ENCODE peak calls at places on chromosomes 16 and 17, in nine cellular contexts. One of them, this sample, is unnamed.

GRCh38 chr16:75062135-75062943 is 54.2 kb downstream of the LDHD start:
- DNase-seq in tibial nerve: no peak
- DNase-seq in neural crest cell: no peak
- DNase-seq in GM06990: no peak
- DNase-seq in thoracic aorta: no peak
- DNase-seq in adrenal gland: peak; percentile 45
- DNase-seq in AG04450: no peak
- DNase-seq in uterus: peak; percentile 55
- DNase-seq in progenitor cell of endocrine pancreas: no peak
- DNase-seq in this sample: no peak

GRCh38 chr16:86566966-86567700 is 504 bp downstream of the FOXC2 start:
- DNase-seq in thoracic aorta: no peak
- DNase-seq in adrenal gland: no peak
- DNase-seq in tibial nerve: no peak
- DNase-seq in uterus: no peak
- DNase-seq in AG04450: no peak
- DNase-seq in progenitor cell of endocrine pancreas: no peak
- DNase-seq in GM06990: no peak
- DNase-seq in neural crest cell: no peak
- DNase-seq in this sample: no peak

GRCh38 chr16:56815721-56816120 is 49.3 kb upstream of the SLC12A3 start:
- DNase-seq in tibial nerve: no peak
- DNase-seq in uterus: no peak
- DNase-seq in GM06990: no peak
- DNase-seq in thoracic aorta: no peak
- DNase-seq in adrenal gland: no peak
- DNase-seq in AG04450: no peak
- DNase-seq in neural crest cell: no peak
- DNase-seq in progenitor cell of endocrine pancreas: no peak
- DNase-seq in this sample: no peak

GRCh38 chr17:39573447-39574298 is 34.0 kb downstream of the NEUROD2 start:
- DNase-seq in neural crest cell: peak; percentile 59
- DNase-seq in GM06990: peak; percentile 40
- DNase-seq in uterus: peak; percentile 73
- DNase-seq in AG04450: no peak
- DNase-seq in adrenal gland: peak; percentile 77
- DNase-seq in progenitor cell of endocrine pancreas: peak; percentile 33
- DNase-seq in tibial nerve: peak; percentile 33
- DNase-seq in thoracic aorta: no peak
- DNase-seq in this sample: no peak

GRCh38 chr16:15775209-15775608 is 81.6 kb downstream of the MYH11 start:
- DNase-seq in thoracic aorta: no peak
- DNase-seq in AG04450: no peak
- DNase-seq in adrenal gland: no peak
- DNase-seq in progenitor cell of endocrine pancreas: no peak
- DNase-seq in tibial nerve: no peak
- DNase-seq in GM06990: no peak
- DNase-seq in uterus: no peak
- DNase-seq in neural crest cell: no peak
- DNase-seq in this sample: no peak

GRCh38 chr17:72100445-72100844 is 20.4 kb upstream of the SOX9 start:
- DNase-seq in progenitor cell of endocrine pancreas: no peak
- DNase-seq in tibial nerve: no peak
- DNase-seq in GM06990: no peak
- DNase-seq in AG04450: no peak
- DNase-seq in uterus: no peak
- DNase-seq in neural crest cell: no peak
- DNase-seq in thoracic aorta: no peak
- DNase-seq in adrenal gland: no peak
- DNase-seq in this sample: no peak

GRCh38 chr17:52030096-52030495 is 128.4 kb downstream of the CA10 start:
- DNase-seq in AG04450: no peak
- DNase-seq in tibial nerve: no peak
- DNase-seq in thoracic aorta: no peak
- DNase-seq in progenitor cell of endocrine pancreas: no peak
- DNase-seq in adrenal gland: no peak
- DNase-seq in uterus: no peak
- DNase-seq in GM06990: no peak
- DNase-seq in neural crest cell: no peak
- DNase-seq in this sample: no peak

GRCh38 chr17:7903154-7904103 is 12.7 kb downstream of the RNF227 start:
- DNase-seq in GM06990: no peak
- DNase-seq in adrenal gland: peak; percentile 56
- DNase-seq in neural crest cell: no peak
- DNase-seq in tibial nerve: no peak
- DNase-seq in uterus: no peak
- DNase-seq in progenitor cell of endocrine pancreas: no peak
- DNase-seq in thoracic aorta: no peak
- DNase-seq in AG04450: no peak
- DNase-seq in this sample: no peak

GRCh38 chr17:56902350-56902749 is 11.5 kb downstream of the TRIM25 start:
- DNase-seq in progenitor cell of endocrine pancreas: no peak
- DNase-seq in GM06990: no peak
- DNase-seq in AG04450: no peak
- DNase-seq in thoracic aorta: no peak
- DNase-seq in neural crest cell: no peak
- DNase-seq in adrenal gland: no peak
- DNase-seq in uterus: no peak
- DNase-seq in tibial nerve: no peak
- DNase-seq in this sample: no peak

DNA sequence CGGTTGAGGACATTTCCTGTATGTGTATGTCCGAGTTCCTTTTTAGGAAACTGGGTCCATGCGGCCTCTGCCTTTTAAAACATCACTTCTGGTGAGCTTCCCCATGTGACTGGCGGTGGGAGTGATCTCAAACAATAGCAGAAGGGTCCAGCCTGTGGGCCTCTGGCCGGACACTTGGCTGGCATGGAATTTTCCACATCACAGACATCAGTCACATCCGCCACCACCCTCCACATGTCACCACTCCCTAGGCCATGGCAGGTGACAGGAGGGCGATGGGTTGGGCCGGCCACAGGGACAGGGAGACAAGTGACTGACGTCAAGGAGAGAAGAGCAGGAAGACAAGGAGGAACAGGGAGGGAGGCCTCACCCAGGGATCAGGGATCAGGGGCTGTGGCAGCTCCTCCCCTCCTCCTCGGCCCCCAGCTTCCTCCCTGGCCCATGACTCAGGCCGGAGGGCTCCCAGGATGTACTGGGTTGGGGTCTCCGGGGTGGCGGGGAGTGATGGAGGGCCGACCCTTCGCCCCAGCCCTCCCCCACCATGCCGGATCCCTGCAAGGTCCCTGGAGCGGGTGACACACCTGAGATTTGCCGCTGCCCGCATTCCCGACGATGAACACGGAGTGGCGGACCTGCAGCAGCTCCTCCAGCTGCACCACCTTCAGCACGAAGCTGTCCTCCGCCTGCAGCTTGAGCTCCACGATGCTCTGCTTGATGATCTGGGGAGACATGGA is 83.6 kb downstream of the DNAH17 start:
- DNase-seq in tibial nerve: peak; percentile 7
- DNase-seq in neural crest cell: no peak
- DNase-seq in progenitor cell of endocrine pancreas: no peak
- DNase-seq in AG04450: no peak
- DNase-seq in GM06990: no peak
- DNase-seq in thoracic aorta: no peak
- DNase-seq in adrenal gland: no peak
- DNase-seq in uterus: no peak
- DNase-seq in this sample: no peak
- TF ChIP-seq CTCF in tibial nerve: no peak
- TF ChIP-seq CTCF in neural crest cell: no peak
- TF ChIP-seq CTCF in progenitor cell of endocrine pancreas: no peak
- TF ChIP-seq CTCF in AG04450: no peak
- TF ChIP-seq CTCF in GM06990: no peak
- TF ChIP-seq CTCF in thoracic aorta: no peak
- TF ChIP-seq CTCF in adrenal gland: no peak
- TF ChIP-seq CTCF in uterus: no peak
- TF ChIP-seq CTCF in this sample: no peak

GRCh38 chr16:64975821-64976220 is 146.0 kb downstream of the CDH11 start:
- DNase-seq in thoracic aorta: no peak
- DNase-seq in neural crest cell: no peak
- DNase-seq in adrenal gland: no peak
- DNase-seq in uterus: no peak
- DNase-seq in GM06990: no peak
- DNase-seq in tibial nerve: no peak
- DNase-seq in AG04450: no peak
- DNase-seq in progenitor cell of endocrine pancreas: no peak
- DNase-seq in this sample: no peak
- TF ChIP-seq CTCF in thoracic aorta: no peak
- TF ChIP-seq CTCF in neural crest cell: no peak
- TF ChIP-seq CTCF in adrenal gland: no peak
- TF ChIP-seq CTCF in uterus: no peak
- TF ChIP-seq CTCF in GM06990: no peak
- TF ChIP-seq CTCF in tibial nerve: no peak
- TF ChIP-seq CTCF in AG04450: no peak
- TF ChIP-seq CTCF in progenitor cell of endocrine pancreas: no peak
- TF ChIP-seq CTCF in this sample: no peak

DNA sequence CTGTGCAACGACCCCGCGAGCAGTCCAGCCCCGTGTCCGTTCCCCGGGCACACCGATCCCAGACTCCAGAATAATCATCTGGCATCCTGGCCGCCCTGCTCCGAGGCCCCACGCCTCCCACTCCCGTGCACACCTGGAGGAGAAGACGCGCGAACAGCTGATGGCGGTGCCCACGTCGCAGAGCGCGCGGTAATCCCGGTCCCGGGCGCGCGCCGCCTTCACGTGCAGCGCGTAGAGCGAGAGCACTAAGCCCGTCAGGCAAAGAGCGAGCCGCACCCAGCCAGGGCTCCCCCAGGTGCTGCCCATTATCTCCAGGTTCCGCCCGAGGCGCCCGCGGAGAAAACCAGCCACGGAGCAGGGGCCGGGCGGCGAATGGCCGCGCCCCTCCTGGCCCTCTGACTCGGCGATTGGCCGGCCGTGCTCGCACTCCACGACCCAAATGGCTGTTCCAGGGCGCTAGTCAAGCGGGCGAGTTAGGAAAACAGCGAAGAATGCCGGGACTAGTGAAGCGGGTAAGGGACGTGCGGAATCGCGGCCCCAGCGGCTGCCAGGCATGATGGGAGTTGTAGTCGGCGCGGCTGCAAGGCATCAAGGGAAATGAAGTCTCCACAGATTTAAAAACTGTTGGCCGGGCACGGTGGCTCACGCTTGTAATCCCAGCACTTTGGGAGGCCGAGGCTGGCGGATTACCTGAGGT is at the start of gene VKORC1:
- DNase-seq in uterus: peak; percentile 94
- DNase-seq in AG04450: peak; percentile 92
- DNase-seq in progenitor cell of endocrine pancreas: peak; percentile 85
- DNase-seq in neural crest cell: peak; percentile 86
- DNase-seq in GM06990: peak; percentile 92
- DNase-seq in tibial nerve: peak; percentile 91
- DNase-seq in thoracic aorta: peak; percentile 85
- DNase-seq in adrenal gland: peak; percentile 93
- DNase-seq in this sample: peak; percentile 69
- TF ChIP-seq CTCF in uterus: no peak
- TF ChIP-seq CTCF in AG04450: no peak
- TF ChIP-seq CTCF in progenitor cell of endocrine pancreas: no peak
- TF ChIP-seq CTCF in neural crest cell: no peak
- TF ChIP-seq CTCF in GM06990: no peak
- TF ChIP-seq CTCF in tibial nerve: no peak
- TF ChIP-seq CTCF in thoracic aorta: no peak
- TF ChIP-seq CTCF in adrenal gland: no peak
- TF ChIP-seq CTCF in this sample: no peak

DNA sequence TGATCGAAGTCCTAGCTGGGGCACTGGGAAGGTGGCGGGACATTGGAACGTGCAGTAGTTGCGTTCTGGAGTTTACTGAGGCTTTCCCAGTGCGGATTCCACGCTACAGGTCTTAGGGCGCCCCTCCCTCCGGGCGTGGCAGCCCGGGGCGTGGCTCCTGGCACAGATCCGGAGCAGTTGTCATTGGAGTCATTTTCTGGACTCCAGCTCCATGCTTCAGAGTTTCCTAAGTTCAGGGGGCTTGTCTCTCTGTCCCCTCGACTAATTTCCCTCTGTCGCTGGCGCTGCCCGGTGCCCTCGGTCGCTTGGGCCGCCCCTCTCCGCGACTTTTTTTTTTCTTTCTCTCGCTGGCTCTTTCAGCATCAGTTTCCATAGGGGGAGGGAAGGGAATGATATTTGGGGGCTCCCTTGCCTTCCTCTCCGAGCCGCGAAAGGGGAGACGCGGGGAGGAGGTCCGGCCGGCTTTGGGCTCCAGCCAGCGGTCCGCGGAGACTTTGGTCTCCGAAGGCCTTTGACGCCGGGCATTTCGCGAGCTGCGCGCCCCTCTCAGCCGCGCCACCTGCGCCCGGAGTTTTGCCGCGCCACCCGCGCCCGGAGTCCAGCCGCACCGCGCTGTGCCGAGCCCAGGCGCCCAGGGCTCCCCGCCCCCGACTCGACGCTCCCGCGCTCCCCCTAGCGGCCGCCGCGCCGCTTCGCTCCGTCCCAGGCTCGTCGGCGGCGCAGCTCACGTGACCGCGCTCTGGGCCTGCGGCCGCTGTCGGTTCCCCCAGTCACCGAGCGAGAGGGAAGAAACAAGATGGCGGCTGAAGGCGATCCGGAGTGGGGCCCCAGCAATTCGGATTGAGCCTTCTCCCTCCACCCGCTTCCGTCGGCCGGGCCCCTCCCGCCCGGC is at the start of gene BPTF:
- DNase-seq in GM06990: peak; percentile 96
- DNase-seq in AG04450: peak; percentile 70
- DNase-seq in adrenal gland: peak; percentile 93
- DNase-seq in progenitor cell of endocrine pancreas: peak; percentile 90
- DNase-seq in thoracic aorta: peak; percentile 43
- DNase-seq in tibial nerve: peak; percentile 82
- DNase-seq in uterus: peak; percentile 93
- DNase-seq in neural crest cell: peak; percentile 85
- DNase-seq in this sample: peak; percentile 93
- TF ChIP-seq CTCF in GM06990: peak; percentile 46
- TF ChIP-seq CTCF in AG04450: peak; percentile 67
- TF ChIP-seq CTCF in adrenal gland: peak; percentile 54
- TF ChIP-seq CTCF in progenitor cell of endocrine pancreas: peak; percentile 97
- TF ChIP-seq CTCF in thoracic aorta: peak; percentile 94
- TF ChIP-seq CTCF in tibial nerve: peak; percentile 98
- TF ChIP-seq CTCF in uterus: peak; percentile 65
- TF ChIP-seq CTCF in neural crest cell: peak; percentile 92
- TF ChIP-seq CTCF in this sample: peak; percentile 92

DNA sequence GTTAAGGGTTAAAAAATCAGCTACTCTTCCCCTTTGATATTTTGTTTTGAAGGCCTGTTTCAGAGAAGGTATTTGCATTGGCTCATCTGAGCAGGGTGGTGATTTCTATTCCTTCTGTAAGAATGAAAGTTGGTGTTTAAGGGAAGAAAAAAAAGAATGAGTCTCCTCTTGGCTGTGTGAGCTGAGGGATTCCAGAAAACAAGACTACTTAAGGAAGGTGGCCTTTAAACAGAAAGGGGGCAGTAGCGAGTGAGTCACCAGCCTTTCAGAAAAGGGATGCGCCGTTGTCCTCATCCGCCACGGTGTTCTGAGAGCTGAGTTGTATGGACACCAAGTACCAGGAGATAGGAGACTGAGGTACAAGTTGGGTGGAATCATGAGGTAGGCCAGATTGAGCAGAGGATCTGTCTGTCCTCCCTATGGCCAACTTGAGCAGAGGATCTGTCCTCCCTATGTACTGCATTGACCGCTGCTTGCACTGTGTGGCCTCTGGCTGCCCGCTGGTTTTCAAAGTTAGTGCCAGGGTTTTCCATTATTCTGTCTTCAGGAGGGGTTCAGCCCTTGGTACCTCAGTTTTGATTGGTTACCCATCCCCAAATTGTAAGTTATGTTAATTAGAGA is 8.2 kb downstream of the PRKCA start:
- DNase-seq in GM06990: no peak
- DNase-seq in neural crest cell: no peak
- DNase-seq in progenitor cell of endocrine pancreas: no peak
- DNase-seq in tibial nerve: no peak
- DNase-seq in thoracic aorta: no peak
- DNase-seq in adrenal gland: no peak
- DNase-seq in AG04450: no peak
- DNase-seq in uterus: no peak
- DNase-seq in this sample: no peak
- TF ChIP-seq CTCF in GM06990: no peak
- TF ChIP-seq CTCF in neural crest cell: no peak
- TF ChIP-seq CTCF in progenitor cell of endocrine pancreas: no peak
- TF ChIP-seq CTCF in tibial nerve: no peak
- TF ChIP-seq CTCF in thoracic aorta: no peak
- TF ChIP-seq CTCF in adrenal gland: no peak
- TF ChIP-seq CTCF in AG04450: peak; percentile 21
- TF ChIP-seq CTCF in uterus: no peak
- TF ChIP-seq CTCF in this sample: no peak

This sample was measured in natural killer cell.